ENCODE peak calls at places on chromosome 17, in seven cellular contexts. U, V, O, W, P, E and C are unnamed samples.

GRCh38 chr17:77948690-77949114 is 9.8 kb upstream of the TNRC6C start:
- DNase-seq in U (peak; percentile 51), V (peak; percentile 67), O (peak; percentile 66), W (no peak), P (peak; percentile 74), E (no peak), C (no peak)

GRCh38 chr17:48552453-48553189 is 7.7 kb upstream of the HOXB2 start:
- DNase-seq in U (no peak), V (peak; percentile 62), O (peak; percentile 36), W (no peak), P (peak; percentile 48), E (no peak), C (no peak)

GRCh38 chr17:45248132-45248936 is 13.6 kb downstream of the SPATA32 start:
- DNase-seq in U (no peak), V (peak; percentile 24), O (peak; percentile 81), W (peak; percentile 90), P (peak; percentile 85), E (no peak), C (peak; percentile 56)

GRCh38 chr17:81164464-81165245 is 652 bp upstream of the PVALEF start:
- DNase-seq in U (no peak), V (no peak), O (peak; percentile 33), W (no peak), P (no peak), E (no peak), C (no peak)

GRCh38 chr17:80265205-80266068 is 4.8 kb downstream of the RNF213 start:
- DNase-seq in U (no peak), V (peak; percentile 50), O (no peak), W (no peak), P (no peak), E (no peak), C (no peak)

GRCh38 chr17:44587339-44587738 is 30.1 kb downstream of the FZD2 start:
- DNase-seq in U (peak; percentile 51), V (peak; percentile 99), O (no peak), W (no peak), P (no peak), E (peak; percentile 3), C (no peak)

GRCh38 chr17:33667052-33667509 is 374.0 kb upstream of the ASIC2 start:
- DNase-seq in U (no peak), V (no peak), O (no peak), W (peak; percentile 63), P (no peak), E (no peak), C (peak; percentile 28)

GRCh38 chr17:56505154-56505756 is 88.2 kb upstream of the NOG start:
- DNase-seq in U (no peak), V (no peak), O (no peak), W (peak; percentile 31), P (no peak), E (no peak), C (no peak)

GRCh38 chr17:18156171-18156975 is 27.3 kb upstream of the ALKBH5 start:
- DNase-seq in U (no peak), V (no peak), O (no peak), W (no peak), P (no peak), E (no peak), C (no peak)

GRCh38 chr17:40075216-40076100 is 12.7 kb downstream of the THRA start:
- DNase-seq in U (no peak), V (no peak), O (peak; percentile 86), W (peak; percentile 60), P (peak; percentile 88), E (peak; percentile 44), C (peak; percentile 69)

GRCh38 chr17:7060165-7060890 is 16.4 kb upstream of the SLC16A11 start:
- DNase-seq in U (peak; percentile 96), V (peak; percentile 95), O (no peak), W (peak; percentile 5), P (no peak), E (peak; percentile 27), C (no peak)

GRCh38 chr17:1783271-1783670 is 21.4 kb downstream of the SERPINF1 start:
- DNase-seq in U (no peak), V (no peak), O (no peak), W (no peak), P (no peak), E (no peak), C (no peak)

GRCh38 chr17:81037783-81038733 is 3.1 kb downstream of the BAIAP2 start:
- DNase-seq in U (no peak), V (no peak), O (no peak), W (no peak), P (peak; percentile 57), E (no peak), C (no peak)

GRCh38 chr17:37702605-37703004 is 42.3 kb downstream of the HNF1B start:
- DNase-seq in U (peak; percentile 33), V (peak; percentile 91), O (no peak), W (peak; percentile 14), P (no peak), E (no peak), C (no peak)

GRCh38 chr17:59366773-59367656 is 35.6 kb downstream of the YPEL2 start:
- DNase-seq in U (no peak), V (peak; percentile 83), O (no peak), W (no peak), P (no peak), E (no peak), C (no peak)

GRCh38 chr17:31674717-31675349 is 184.2 kb downstream of the COPRS start:
- DNase-seq in U (no peak), V (peak; percentile 75), O (no peak), W (no peak), P (no peak), E (no peak), C (no peak)

DNA sequence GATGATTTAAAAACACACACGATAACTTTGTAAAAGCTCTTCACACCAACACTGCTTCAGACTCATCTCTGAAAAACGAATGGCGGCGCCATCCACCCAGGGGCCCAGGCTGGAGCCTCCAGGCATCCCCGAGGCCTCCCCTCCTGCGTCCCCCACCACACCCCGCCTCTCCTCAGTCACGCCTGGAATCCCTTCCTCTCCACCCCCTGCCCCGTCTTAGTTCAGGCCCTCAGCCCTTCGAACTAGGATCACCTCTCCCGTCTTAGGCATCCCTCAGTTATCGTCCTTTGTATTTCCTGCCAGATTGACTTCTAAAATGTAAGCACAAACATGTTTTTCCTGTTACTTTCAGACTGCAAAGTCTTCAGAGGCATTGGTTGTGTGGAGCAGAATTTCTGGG is 58.3 kb downstream of the NDEL1 start:
- DNase-seq in U (no peak), V (no peak), O (no peak), W (no peak), P (no peak), E (no peak), C (no peak)
- H3K27ac ChIP-seq in U (no peak overlapping the region), V (no peak overlapping the region), O (no peak overlapping the region), W (no peak overlapping the region), P (peak overlapping the region; percentile 75), E (no peak overlapping the region), C (no peak overlapping the region)

GRCh38 chr17:75719732-75720131 is 1.5 kb upstream of the ITGB4 start:
- DNase-seq in U (no peak), V (no peak), O (no peak), W (no peak), P (no peak), E (no peak), C (no peak)
- TF ChIP-seq EZH2 in U (no peak), V (peak; percentile 46), O (no peak), W (no peak), P (no peak), E (no peak), C (no peak)

DNA sequence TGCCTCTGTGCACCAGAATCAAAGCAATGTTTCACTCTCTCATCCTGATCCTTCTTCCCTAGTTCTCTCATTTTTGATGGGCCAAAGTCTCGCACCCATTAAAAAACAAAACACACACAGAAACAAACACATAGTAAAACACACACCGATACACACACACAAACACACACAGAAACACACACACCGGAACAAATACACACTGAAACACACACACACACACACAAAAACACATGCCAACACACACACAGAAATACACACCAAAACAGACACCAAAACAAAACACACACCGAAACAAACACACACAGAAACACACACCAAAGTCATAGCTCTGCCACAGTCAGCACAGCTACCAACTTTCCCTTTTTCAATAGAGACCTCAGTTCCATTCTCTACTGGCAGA is 8.6 kb downstream of the HSPB9 start:
- DNase-seq in U (no peak), V (no peak), O (no peak), W (no peak), P (no peak), E (no peak), C (no peak)
- H3K27ac ChIP-seq in U (no peak overlapping the region), V (no peak overlapping the region), O (no peak overlapping the region), W (no peak overlapping the region), P (no peak overlapping the region), E (no peak overlapping the region), C (no peak overlapping the region)

DNA sequence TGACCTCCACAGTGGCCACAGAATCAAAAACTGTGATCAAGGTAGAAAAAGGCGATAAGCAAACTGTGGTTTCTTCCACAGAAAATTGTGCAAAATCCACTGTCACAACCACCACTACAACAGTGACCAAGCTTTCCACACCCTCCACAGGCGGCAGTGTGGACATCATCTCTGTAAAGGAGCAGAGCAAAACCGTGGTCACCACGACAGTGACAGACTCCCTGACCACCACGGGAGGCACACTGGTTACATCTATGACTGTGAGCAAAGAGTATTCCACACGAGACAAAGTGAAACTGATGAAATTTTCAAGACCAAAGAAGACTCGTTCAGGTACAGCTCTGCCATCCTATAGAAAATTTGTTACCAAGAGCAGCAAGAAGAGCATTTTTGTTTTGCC is 83.6 kb downstream of the C17orf58 start:
- DNase-seq in U (no peak), V (no peak), O (no peak), W (no peak), P (no peak), E (no peak), C (no peak)
- TF ChIP-seq EZH2 in U (no peak), V (no peak), O (no peak), W (no peak), P (no peak), E (no peak), C (no peak)

DNA sequence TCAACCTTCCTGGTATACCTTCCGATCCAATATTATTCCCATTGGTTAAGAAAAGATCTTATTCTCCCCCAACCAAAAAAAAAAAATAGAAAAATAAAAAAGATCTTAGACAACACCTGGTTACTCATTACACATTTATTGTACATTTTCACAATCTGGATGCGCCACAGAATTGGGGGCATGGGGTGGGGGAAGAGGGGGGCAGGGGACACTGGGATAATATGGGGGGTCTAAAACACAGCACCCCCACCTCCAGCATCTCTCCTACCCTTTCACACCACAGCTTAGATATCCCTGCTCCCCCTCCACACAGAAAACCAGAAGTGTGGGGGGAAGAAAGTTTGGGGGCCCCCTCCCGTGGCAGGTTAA is 3.7 kb downstream of the VAMP2 start:
- DNase-seq in U (no peak), V (no peak), O (no peak), W (no peak), P (no peak), E (no peak), C (no peak)
- H3K27ac ChIP-seq in U (no peak overlapping the region), V (no peak overlapping the region), O (no peak overlapping the region), W (no peak overlapping the region), P (no peak overlapping the region), E (no peak overlapping the region), C (no peak overlapping the region)